ENCODE peak calls at places on chromosomes 11 and 22, in four cellular contexts. U, K, I and V are unnamed samples.

GRCh38 chr11:96391698-96392307 is 2.0 kb downstream of the JRKL start:
- DNase-seq in U (no peak), K (no peak), I (no peak), V (no peak)

GRCh38 chr11:2269601-2270321 is 627 bp downstream of the ASCL2 start:
- DNase-seq in U (peak; percentile 31), K (no peak), I (no peak), V (peak; percentile 44)

GRCh38 chr22:40202225-40202944 is 24.7 kb downstream of the TNRC6B start:
- DNase-seq in U (no peak), K (no peak), I (no peak), V (no peak)

GRCh38 chr22:44191036-44191454 is 10.3 kb downstream of the PARVG start:
- DNase-seq in U (no peak), K (no peak), I (peak; percentile 63), V (peak; percentile 69)

GRCh38 chr11:61820174-61820573 is 3.4 kb upstream of the FADS1 start:
- DNase-seq in U (no peak), K (no peak), I (no peak), V (no peak)

GRCh38 chr11:100687630-100688395 is 725 bp downstream of the ARHGAP42 start:
- DNase-seq in U (no peak), K (peak; percentile 30), I (peak; percentile 65), V (peak; percentile 78)

GRCh38 chr11:120622189-120622912 is 110.8 kb downstream of the GRIK4 start:
- DNase-seq in U (no peak), K (no peak), I (no peak), V (no peak)

GRCh38 chr22:47188337-47189055 is 426.0 kb downstream of the TBC1D22A start:
- DNase-seq in U (no peak), K (no peak), I (no peak), V (no peak)

GRCh38 chr22:41417622-41418390 is 28.8 kb downstream of the TOB2 start:
- DNase-seq in U (no peak), K (no peak), I (no peak), V (no peak)

GRCh38 chr11:58957922-58958321 is 18.6 kb downstream of the GLYATL1 start:
- DNase-seq in U (no peak), K (no peak), I (peak; percentile 31), V (peak; percentile 50)

GRCh38 chr11:128802358-128802981 is 64.6 kb downstream of the KCNJ1 start:
- DNase-seq in U (no peak), K (no peak), I (no peak), V (no peak)
- TF ChIP-seq CTCF in U (no peak), K (peak; percentile 42), I (peak; percentile 20), V (peak; percentile 21)

GRCh38 chr11:70067591-70068341 is 10.4 kb upstream of the ANO1 start:
- DNase-seq in U (no peak), K (no peak), I (peak; percentile 17), V (no peak)
- TF ChIP-seq CTCF in U (no peak), K (no peak), I (no peak), V (no peak)

GRCh38 chr11:57478971-57479663 is 18.8 kb downstream of the RTN4RL2 start:
- DNase-seq in U (no peak), K (no peak), I (no peak), V (no peak)

GRCh38 chr11:57481915-57482781 is 21.8 kb downstream of the RTN4RL2 start:
- DNase-seq in U (no peak), K (no peak), I (no peak), V (no peak)

GRCh38 chr11:57481315-57481714 is 21.0 kb downstream of the RTN4RL2 start:
- DNase-seq in U (no peak), K (no peak), I (no peak), V (no peak)

GRCh38 chr11:57479925-57480324 is 19.6 kb downstream of the RTN4RL2 start:
- DNase-seq in U (no peak), K (no peak), I (no peak), V (no peak)

GRCh38 chr11:57480409-57481137 is 20.2 kb downstream of the RTN4RL2 start:
- DNase-seq in U (peak; percentile 56), K (no peak), I (peak; percentile 80), V (peak; percentile 87)
- TF ChIP-seq CTCF in U (peak; percentile 56), K (peak; percentile 75), I (peak; percentile 88), V (peak; percentile 85)

GRCh38 chr11:124152770-124153407 is 30.3 kb upstream of the OR10D3 start:
- DNase-seq in U (no peak), K (no peak), I (no peak), V (no peak)
- TF ChIP-seq CTCF in U (no peak), K (no peak), I (no peak), V (no peak)

GRCh38 chr11:57778318-57779037 is 16.9 kb downstream of the CTNND1 start:
- DNase-seq in U (no peak), K (peak; percentile 87), I (no peak), V (no peak)

GRCh38 chr11:57777969-57778317 is 16.3 kb downstream of the CTNND1 start:
- DNase-seq in U (no peak), K (no peak), I (no peak), V (no peak)

GRCh38 chr11:57776577-57776976 is 15.0 kb downstream of the CTNND1 start:
- DNase-seq in U (no peak), K (no peak), I (no peak), V (no peak)

GRCh38 chr11:57781529-57781943 is 19.9 kb downstream of the CTNND1 start:
- DNase-seq in U (no peak), K (no peak), I (no peak), V (no peak)

DNA sequence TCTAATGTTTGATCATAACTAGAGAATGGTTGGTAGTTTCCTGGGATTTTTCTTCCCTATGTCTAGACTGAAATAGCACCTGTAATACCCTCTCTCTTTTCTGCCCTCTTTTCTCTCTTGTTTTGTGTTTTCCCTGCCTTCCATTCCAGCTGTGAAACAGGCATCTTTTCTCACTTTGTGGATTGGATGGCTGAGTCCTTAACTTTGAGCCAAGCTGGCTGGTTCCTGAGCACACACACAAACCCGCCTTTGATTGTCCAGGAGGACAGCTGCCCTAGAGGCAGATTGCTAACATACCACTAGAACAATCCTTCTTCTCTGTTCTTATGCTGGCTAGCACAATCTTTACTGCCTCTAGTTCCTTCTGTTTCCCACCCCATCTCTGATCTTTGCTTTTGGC is 17.7 kb downstream of the CTNND1 start:
- DNase-seq in U (no peak), K (no peak), I (no peak), V (no peak)
- TF ChIP-seq CTCF in U (no peak), K (peak; percentile 32), I (no peak), V (no peak)

GRCh38 chr11:78398715-78399114 is 18.9 kb downstream of the GAB2 start:
- DNase-seq in U (no peak), K (no peak), I (no peak), V (no peak)

GRCh38 chr11:78399136-78399535 is 18.5 kb downstream of the GAB2 start:
- DNase-seq in U (no peak), K (no peak), I (no peak), V (no peak)

GRCh38 chr11:78400116-78400515 is 17.5 kb downstream of the GAB2 start:
- DNase-seq in U (no peak), K (no peak), I (no peak), V (no peak)

GRCh38 chr11:78395597-78395996 is 22.0 kb downstream of the GAB2 start:
- DNase-seq in U (no peak), K (no peak), I (no peak), V (no peak)

DNA sequence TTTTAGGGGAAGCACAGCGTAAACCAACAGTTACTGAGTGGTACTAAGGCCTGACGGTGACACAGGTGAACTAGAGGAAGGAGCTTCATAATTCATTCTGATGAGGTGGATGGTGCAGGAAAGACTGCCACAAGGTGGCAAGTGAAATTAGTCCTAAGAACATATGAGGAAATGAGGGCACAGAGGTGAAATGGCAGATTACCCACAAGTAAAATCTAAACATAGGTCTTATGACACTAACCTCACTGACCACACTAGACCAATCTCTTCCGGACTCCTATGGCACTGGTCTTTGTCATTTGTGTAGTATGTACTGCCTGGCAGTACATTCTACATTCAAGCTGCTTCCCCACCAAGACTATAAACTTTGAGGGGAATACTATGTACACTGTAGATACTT is 20.2 kb downstream of the GAB2 start:
- DNase-seq in U (no peak), K (no peak), I (no peak), V (peak; percentile 18)
- TF ChIP-seq CTCF in U (no peak), K (no peak), I (no peak), V (no peak)

GRCh38 chr22:19168088-19168890 is 10.2 kb downstream of the SLC25A1 start:
- DNase-seq in U (no peak), K (no peak), I (no peak), V (no peak)
- TF ChIP-seq CTCF in U (no peak), K (peak; percentile 24), I (no peak), V (no peak)

GRCh38 chr11:15775051-15775541 is 581.2 kb downstream of the SOX6 start:
- DNase-seq in U (no peak), K (no peak), I (no peak), V (no peak)
- TF ChIP-seq CTCF in U (no peak), K (no peak), I (no peak), V (no peak)

GRCh38 chr22:30858976-30859713 is 109.4 kb downstream of the MORC2 start:
- DNase-seq in U (no peak), K (no peak), I (peak; percentile 6), V (peak; percentile 9)

GRCh38 chr22:30859714-30860095 is 108.9 kb downstream of the MORC2 start:
- DNase-seq in U (no peak), K (no peak), I (peak; percentile 7), V (no peak)

GRCh38 chr22:30861131-30861530 is 107.4 kb downstream of the MORC2 start:
- DNase-seq in U (no peak), K (no peak), I (no peak), V (peak; percentile 6)

GRCh38 chr22:30861688-30862552 is 106.7 kb downstream of the MORC2 start:
- DNase-seq in U (no peak), K (no peak), I (peak; percentile 8), V (peak; percentile 7)

GRCh38 chr22:30860176-30861105 is 108.1 kb downstream of the MORC2 start:
- DNase-seq in U (no peak), K (no peak), I (no peak), V (peak; percentile 6)
- TF ChIP-seq CTCF in U (no peak), K (no peak), I (no peak), V (no peak)

GRCh38 chr11:126874831-126875230 is 125.7 kb downstream of the KIRREL3 start:
- DNase-seq in U (no peak), K (no peak), I (no peak), V (no peak)
- TF ChIP-seq CTCF in U (no peak), K (peak; percentile 22), I (peak; percentile 4), V (peak; percentile 23)